ENCODE peak calls at places on chromosomes 11 and 22, in nine cellular contexts. V, F, U, A, T, E, C, L and I are unnamed samples.

GRCh38 chr11:78902771-78903507 is 328.3 kb upstream of the NARS2 start:
- DNase-seq in V (no peak), F (no peak), U (no peak), A (no peak), T (no peak), E (peak), C (no peak), L (no peak), I (no peak)

GRCh38 chr11:97092823-97093222 is 703.0 kb downstream of the JRKL start:
- DNase-seq in V (no peak), F (no peak), U (no peak), A (no peak), T (no peak), E (no peak), C (no peak), L (no peak), I (no peak)

GRCh38 chr22:47486569-47487312 is 724.3 kb downstream of the TBC1D22A start:
- DNase-seq in V (no peak), F (no peak), U (no peak), A (no peak), T (no peak), E (no peak), C (no peak), L (no peak), I (no peak)

GRCh38 chr11:95081010-95081409 is 8.6 kb upstream of the ENDOD1 start:
- DNase-seq in V (no peak), F (no peak), U (no peak), A (no peak), T (no peak), E (no peak), C (no peak), L (no peak), I (no peak)

GRCh38 chr11:125072210-125072960 is 9.3 kb downstream of the SLC37A2 start:
- DNase-seq in V (no peak), F (no peak), U (no peak), A (no peak), T (no peak), E (no peak), C (no peak), L (no peak), I (no peak)

GRCh38 chr11:117950320-117950719 is 21.1 kb upstream of the TMPRSS13 start:
- DNase-seq in V (no peak), F (peak), U (no peak), A (peak), T (no peak), E (peak), C (no peak), L (no peak), I (no peak)

GRCh38 chr11:72634016-72634415 is 40.2 kb downstream of the PDE2A start:
- DNase-seq in V (no peak), F (no peak), U (no peak), A (no peak), T (no peak), E (no peak), C (no peak), L (no peak), I (no peak)

GRCh38 chr11:57278721-57279095 is 41.7 kb upstream of the APLNR start:
- DNase-seq in V (no peak), F (no peak), U (no peak), A (no peak), T (no peak), E (no peak), C (no peak), L (no peak), I (no peak)

GRCh38 chr11:128929468-128929867 is 13.2 kb downstream of the TP53AIP1 start:
- DNase-seq in V (no peak), F (no peak), U (no peak), A (no peak), T (no peak), E (peak), C (no peak), L (no peak), I (no peak)

GRCh38 chr11:57978686-57979531 is 44.8 kb upstream of the OR9Q1 start:
- DNase-seq in V (no peak), F (no peak), U (no peak), A (no peak), T (no peak), E (no peak), C (no peak), L (no peak), I (no peak)

GRCh38 chr11:134533511-134533910 is 121.5 kb upstream of the B3GAT1 start:
- DNase-seq in V (peak), F (no peak), U (no peak), A (no peak), T (no peak), E (no peak), C (no peak), L (no peak), I (no peak)

GRCh38 chr11:117417856-117418255 is 90.2 kb downstream of the CEP164 start:
- DNase-seq in V (peak), F (no peak), U (no peak), A (no peak), T (no peak), E (no peak), C (no peak), L (no peak), I (no peak)